ENCODE peak calls at places on chromosomes 12 and 14, in nine cellular contexts. One of them, this sample, is unnamed.

GRCh38 chr14:100104523-100105300 is 39.5 kb downstream of the EVL start:
- DNase-seq in Panc1: no peak
- DNase-seq in NCI-H1930: no peak
- DNase-seq in activated T-helper 1 cell treated with anti-CD3 and anti-CD28 coated beads, Interleukin-12 subunit alpha, Interleukin-12 subunit beta, Interleukin-2, Interleukin-4 antibody, amounts not matched to agents 30 ng/mL and 10 ng/mL and 1 ng/mL, durations not matched to agents 14 hours and 24 hours and 36 hours: no peak
- DNase-seq in NCI-H1417: no peak
- DNase-seq in astrocyte of the spinal cord: peak; percentile 76
- DNase-seq in iris pigment epithelial cell: peak; percentile 75
- DNase-seq in activated CD4-positive, alpha-beta T cell treated with anti-CD3 and anti-CD28 coated beads, Interleukin-2, amount 50 U/mL, for 24 hours: no peak
- DNase-seq in stimulated activated CD8-positive, alpha-beta memory T cell treated with anti-CD3 and anti-CD28 coated beads, Interleukin-15, amount 100 ng/mL, for 48 hours: no peak
- DNase-seq in this sample: no peak

GRCh38 chr12:42213954-42214426 is 24.1 kb downstream of the YAF2 start:
- DNase-seq in Panc1: no peak
- DNase-seq in NCI-H1930: no peak
- DNase-seq in activated T-helper 1 cell treated with anti-CD3 and anti-CD28 coated beads, Interleukin-12 subunit alpha, Interleukin-12 subunit beta, Interleukin-2, Interleukin-4 antibody, amounts not matched to agents 30 ng/mL and 10 ng/mL and 1 ng/mL, durations not matched to agents 14 hours and 24 hours and 36 hours: no peak
- DNase-seq in NCI-H1417: no peak
- DNase-seq in astrocyte of the spinal cord: peak; percentile 58
- DNase-seq in iris pigment epithelial cell: peak; percentile 81
- DNase-seq in activated CD4-positive, alpha-beta T cell treated with anti-CD3 and anti-CD28 coated beads, Interleukin-2, amount 50 U/mL, for 24 hours: no peak
- DNase-seq in stimulated activated CD8-positive, alpha-beta memory T cell treated with anti-CD3 and anti-CD28 coated beads, Interleukin-15, amount 100 ng/mL, for 48 hours: no peak
- DNase-seq in this sample: no peak

GRCh38 chr12:51744235-51744634 is 104.3 kb downstream of the FIGNL2 start:
- DNase-seq in Panc1: no peak
- DNase-seq in NCI-H1930: no peak
- DNase-seq in activated T-helper 1 cell treated with anti-CD3 and anti-CD28 coated beads, Interleukin-12 subunit alpha, Interleukin-12 subunit beta, Interleukin-2, Interleukin-4 antibody, amounts not matched to agents 30 ng/mL and 10 ng/mL and 1 ng/mL, durations not matched to agents 14 hours and 24 hours and 36 hours: no peak
- DNase-seq in NCI-H1417: no peak
- DNase-seq in astrocyte of the spinal cord: peak; percentile 20
- DNase-seq in iris pigment epithelial cell: no peak
- DNase-seq in activated CD4-positive, alpha-beta T cell treated with anti-CD3 and anti-CD28 coated beads, Interleukin-2, amount 50 U/mL, for 24 hours: no peak
- DNase-seq in stimulated activated CD8-positive, alpha-beta memory T cell treated with anti-CD3 and anti-CD28 coated beads, Interleukin-15, amount 100 ng/mL, for 48 hours: no peak
- DNase-seq in this sample: no peak

GRCh38 chr14:38605193-38606114 is 349.6 kb upstream of the CLEC14A start:
- DNase-seq in Panc1: no peak
- DNase-seq in NCI-H1930: no peak
- DNase-seq in activated T-helper 1 cell treated with anti-CD3 and anti-CD28 coated beads, Interleukin-12 subunit alpha, Interleukin-12 subunit beta, Interleukin-2, Interleukin-4 antibody, amounts not matched to agents 30 ng/mL and 10 ng/mL and 1 ng/mL, durations not matched to agents 14 hours and 24 hours and 36 hours: no peak
- DNase-seq in NCI-H1417: no peak
- DNase-seq in astrocyte of the spinal cord: no peak
- DNase-seq in iris pigment epithelial cell: no peak
- DNase-seq in activated CD4-positive, alpha-beta T cell treated with anti-CD3 and anti-CD28 coated beads, Interleukin-2, amount 50 U/mL, for 24 hours: no peak
- DNase-seq in stimulated activated CD8-positive, alpha-beta memory T cell treated with anti-CD3 and anti-CD28 coated beads, Interleukin-15, amount 100 ng/mL, for 48 hours: no peak
- DNase-seq in this sample: no peak

GRCh38 chr12:45423931-45424330 is 208.0 kb downstream of the ANO6 start:
- DNase-seq in Panc1: no peak
- DNase-seq in NCI-H1930: no peak
- DNase-seq in activated T-helper 1 cell treated with anti-CD3 and anti-CD28 coated beads, Interleukin-12 subunit alpha, Interleukin-12 subunit beta, Interleukin-2, Interleukin-4 antibody, amounts not matched to agents 30 ng/mL and 10 ng/mL and 1 ng/mL, durations not matched to agents 14 hours and 24 hours and 36 hours: no peak
- DNase-seq in NCI-H1417: no peak
- DNase-seq in astrocyte of the spinal cord: no peak
- DNase-seq in iris pigment epithelial cell: no peak
- DNase-seq in activated CD4-positive, alpha-beta T cell treated with anti-CD3 and anti-CD28 coated beads, Interleukin-2, amount 50 U/mL, for 24 hours: no peak
- DNase-seq in stimulated activated CD8-positive, alpha-beta memory T cell treated with anti-CD3 and anti-CD28 coated beads, Interleukin-15, amount 100 ng/mL, for 48 hours: no peak
- DNase-seq in this sample: no peak

GRCh38 chr12:110639336-110640178 is 25.6 kb downstream of the TCTN1 start:
- DNase-seq in Panc1: no peak
- DNase-seq in NCI-H1930: no peak
- DNase-seq in activated T-helper 1 cell treated with anti-CD3 and anti-CD28 coated beads, Interleukin-12 subunit alpha, Interleukin-12 subunit beta, Interleukin-2, Interleukin-4 antibody, amounts not matched to agents 30 ng/mL and 10 ng/mL and 1 ng/mL, durations not matched to agents 14 hours and 24 hours and 36 hours: no peak
- DNase-seq in NCI-H1417: no peak
- DNase-seq in astrocyte of the spinal cord: peak; percentile 73
- DNase-seq in iris pigment epithelial cell: peak; percentile 80
- DNase-seq in activated CD4-positive, alpha-beta T cell treated with anti-CD3 and anti-CD28 coated beads, Interleukin-2, amount 50 U/mL, for 24 hours: no peak
- DNase-seq in stimulated activated CD8-positive, alpha-beta memory T cell treated with anti-CD3 and anti-CD28 coated beads, Interleukin-15, amount 100 ng/mL, for 48 hours: no peak
- DNase-seq in this sample: no peak

GRCh38 chr14:75822522-75823288 is 159.1 kb downstream of the TGFB3 start:
- DNase-seq in Panc1: no peak
- DNase-seq in NCI-H1930: no peak
- DNase-seq in activated T-helper 1 cell treated with anti-CD3 and anti-CD28 coated beads, Interleukin-12 subunit alpha, Interleukin-12 subunit beta, Interleukin-2, Interleukin-4 antibody, amounts not matched to agents 30 ng/mL and 10 ng/mL and 1 ng/mL, durations not matched to agents 14 hours and 24 hours and 36 hours: no peak
- DNase-seq in NCI-H1417: no peak
- DNase-seq in astrocyte of the spinal cord: peak; percentile 93
- DNase-seq in iris pigment epithelial cell: peak; percentile 90
- DNase-seq in activated CD4-positive, alpha-beta T cell treated with anti-CD3 and anti-CD28 coated beads, Interleukin-2, amount 50 U/mL, for 24 hours: no peak
- DNase-seq in stimulated activated CD8-positive, alpha-beta memory T cell treated with anti-CD3 and anti-CD28 coated beads, Interleukin-15, amount 100 ng/mL, for 48 hours: no peak
- DNase-seq in this sample: no peak

GRCh38 chr12:8829128-8829524 is 6.7 kb downstream of the A2ML1 start:
- DNase-seq in Panc1: no peak
- DNase-seq in NCI-H1930: no peak
- DNase-seq in activated T-helper 1 cell treated with anti-CD3 and anti-CD28 coated beads, Interleukin-12 subunit alpha, Interleukin-12 subunit beta, Interleukin-2, Interleukin-4 antibody, amounts not matched to agents 30 ng/mL and 10 ng/mL and 1 ng/mL, durations not matched to agents 14 hours and 24 hours and 36 hours: no peak
- DNase-seq in NCI-H1417: no peak
- DNase-seq in astrocyte of the spinal cord: no peak
- DNase-seq in iris pigment epithelial cell: no peak
- DNase-seq in activated CD4-positive, alpha-beta T cell treated with anti-CD3 and anti-CD28 coated beads, Interleukin-2, amount 50 U/mL, for 24 hours: no peak
- DNase-seq in stimulated activated CD8-positive, alpha-beta memory T cell treated with anti-CD3 and anti-CD28 coated beads, Interleukin-15, amount 100 ng/mL, for 48 hours: no peak
- DNase-seq in this sample: no peak

GRCh38 chr14:41343857-41344256 is 262.8 kb upstream of the LRFN5 start:
- DNase-seq in Panc1: no peak
- DNase-seq in NCI-H1930: no peak
- DNase-seq in activated T-helper 1 cell treated with anti-CD3 and anti-CD28 coated beads, Interleukin-12 subunit alpha, Interleukin-12 subunit beta, Interleukin-2, Interleukin-4 antibody, amounts not matched to agents 30 ng/mL and 10 ng/mL and 1 ng/mL, durations not matched to agents 14 hours and 24 hours and 36 hours: no peak
- DNase-seq in NCI-H1417: no peak
- DNase-seq in astrocyte of the spinal cord: no peak
- DNase-seq in iris pigment epithelial cell: peak; percentile 2
- DNase-seq in activated CD4-positive, alpha-beta T cell treated with anti-CD3 and anti-CD28 coated beads, Interleukin-2, amount 50 U/mL, for 24 hours: no peak
- DNase-seq in stimulated activated CD8-positive, alpha-beta memory T cell treated with anti-CD3 and anti-CD28 coated beads, Interleukin-15, amount 100 ng/mL, for 48 hours: no peak
- DNase-seq in this sample: no peak

GRCh38 chr12:25592725-25593495 is 39.8 kb upstream of the LMNTD1 start:
- DNase-seq in Panc1: no peak
- DNase-seq in NCI-H1930: no peak
- DNase-seq in activated T-helper 1 cell treated with anti-CD3 and anti-CD28 coated beads, Interleukin-12 subunit alpha, Interleukin-12 subunit beta, Interleukin-2, Interleukin-4 antibody, amounts not matched to agents 30 ng/mL and 10 ng/mL and 1 ng/mL, durations not matched to agents 14 hours and 24 hours and 36 hours: no peak
- DNase-seq in NCI-H1417: peak; percentile 78
- DNase-seq in astrocyte of the spinal cord: no peak
- DNase-seq in iris pigment epithelial cell: no peak
- DNase-seq in activated CD4-positive, alpha-beta T cell treated with anti-CD3 and anti-CD28 coated beads, Interleukin-2, amount 50 U/mL, for 24 hours: no peak
- DNase-seq in stimulated activated CD8-positive, alpha-beta memory T cell treated with anti-CD3 and anti-CD28 coated beads, Interleukin-15, amount 100 ng/mL, for 48 hours: no peak
- DNase-seq in this sample: no peak

GRCh38 chr12:24997970-24998582 is 49.2 kb upstream of the BCAT1 start:
- DNase-seq in Panc1: peak; percentile 10
- DNase-seq in NCI-H1930: no peak
- DNase-seq in activated T-helper 1 cell treated with anti-CD3 and anti-CD28 coated beads, Interleukin-12 subunit alpha, Interleukin-12 subunit beta, Interleukin-2, Interleukin-4 antibody, amounts not matched to agents 30 ng/mL and 10 ng/mL and 1 ng/mL, durations not matched to agents 14 hours and 24 hours and 36 hours: no peak
- DNase-seq in NCI-H1417: no peak
- DNase-seq in astrocyte of the spinal cord: peak; percentile 94
- DNase-seq in iris pigment epithelial cell: peak; percentile 93
- DNase-seq in activated CD4-positive, alpha-beta T cell treated with anti-CD3 and anti-CD28 coated beads, Interleukin-2, amount 50 U/mL, for 24 hours: no peak
- DNase-seq in stimulated activated CD8-positive, alpha-beta memory T cell treated with anti-CD3 and anti-CD28 coated beads, Interleukin-15, amount 100 ng/mL, for 48 hours: no peak
- DNase-seq in this sample: no peak

This sample was measured in COR-L47.